ENCODE peak calls at places on chromosomes 1 and 21, in six cellular contexts. X is left lung; I is adrenal gland; M is IMR-90; K is uterus; W is effector memory CD4-positive, alpha-beta T cell. J is an unnamed sample. For H3K9me3 and H3K4me1, the result is how much of the 10 kb centered on the place peaks cover.

GRCh38 chr1:47630346-47630745 is 192.5 kb downstream of the FOXD2 start:
- DNase-seq in X (no peak), K (no peak), I (no peak), M (no peak), W (no peak), J (no peak)

GRCh38 chr1:186838380-186839076 is 9.8 kb downstream of the PLA2G4A start:
- DNase-seq in W (no peak), I (no peak), K (no peak), M (no peak), X (no peak), J (no peak)

GRCh38 chr21:25936776-25937175 is 202.0 kb downstream of the GABPA start:
- DNase-seq in I (no peak), X (no peak), M (peak), W (no peak), K (no peak), J (no peak)

GRCh38 chr1:201632364-201632952 is 93.5 kb downstream of the NAV1 start:
- DNase-seq in M (no peak), W (no peak), I (no peak), K (no peak), X (no peak), J (no peak)

GRCh38 chr1:229452956-229453801 is 19.3 kb upstream of the ACTA1 start:
- DNase-seq in I (no peak), K (no peak), W (no peak), M (peak), X (no peak), J (no peak)

GRCh38 chr1:110106013-110106941 is 6.0 kb upstream of the UBL4B start:
- DNase-seq in M (peak), X (peak), I (peak), K (peak), W (no peak), J (peak)

GRCh38 chr1:212283741-212284140 is 1.5 kb upstream of the PPP2R5A start:
- DNase-seq in M (no peak), W (no peak), I (no peak), K (no peak), X (no peak), J (no peak)

GRCh38 chr1:228842094-228842775 is 107.0 kb downstream of the RHOU start:
- DNase-seq in K (peak), M (peak), X (no peak), W (no peak), I (peak), J (peak)

GRCh38 chr1:57033222-57034019 is 67.6 kb upstream of the C8B start:
- DNase-seq in M (no peak), I (no peak), W (no peak), K (no peak), X (no peak), J (no peak)

GRCh38 chr1:111729271-111729921 is 9.8 kb downstream of the INKA2 start:
- DNase-seq in W (no peak), K (no peak), I (no peak), M (no peak), X (no peak), J (no peak)

GRCh38 chr1:150362721-150363425 is 1.1 kb upstream of the RPRD2 start:
- DNase-seq in M (no peak), K (peak), I (no peak), X (no peak), W (no peak), J (no peak)

GRCh38 chr1:213994888-213995287 is 7.1 kb downstream of the PROX1 start:
- DNase-seq in K (no peak), W (no peak), M (no peak), X (no peak), I (no peak), J (no peak)

GRCh38 chr1:199082778-199083389 is 444.0 kb downstream of the PTPRC start:
- DNase-seq in I (no peak), X (no peak), K (no peak), W (no peak), M (no peak), J (no peak)

GRCh38 chr1:9253706-9254105 is 19.1 kb downstream of the H6PD start:
- DNase-seq in K (no peak), I (no peak), W (no peak), M (peak), X (no peak), J (no peak)

GRCh38 chr1:17046043-17046657 is 7.7 kb downstream of the SDHB start:
- DNase-seq in K (no peak), M (peak), I (no peak), W (no peak), X (no peak), J (no peak)

GRCh38 chr1:41622402-41622801 is 137.9 kb upstream of the EDN2 start:
- DNase-seq in X (no peak), I (peak), W (no peak), K (no peak), M (peak), J (no peak)

GRCh38 chr1:179376223-179376622 is 10.5 kb downstream of the AXDND1 start:
- DNase-seq in I (no peak), M (no peak), K (no peak), W (no peak), X (no peak), J (no peak)

GRCh38 chr1:240000634-240001033 is 91.0 kb upstream of the FMN2 start:
- DNase-seq in I (no peak), W (no peak), M (peak), X (no peak), K (no peak), J (no peak)

GRCh38 chr1:232594018-232594502 is 35.9 kb downstream of the SIPA1L2 start:
- DNase-seq in M (peak), X (no peak), I (no peak), K (no peak), W (no peak), J (no peak)

GRCh38 chr1:32159189-32159588 is 20.3 kb upstream of the TXLNA start:
- DNase-seq in X (no peak), K (no peak), I (no peak), M (no peak), W (no peak), J (no peak)

GRCh38 chr1:69082312-69082711 is 485.4 kb upstream of the LRRC7 start:
- DNase-seq in K (no peak), W (no peak), I (no peak), X (no peak), M (no peak), J (no peak)

GRCh38 chr1:167562697-167563096 is 9.1 kb upstream of the CREG1 start:
- DNase-seq in W (no peak), X (no peak), K (no peak), I (no peak), M (peak), J (no peak)

GRCh38 chr21:16117851-16118592 is 388.2 kb downstream of the USP25 start:
- DNase-seq in K (no peak), I (no peak), X (no peak), W (no peak), M (peak), J (no peak)

GRCh38 chr1:118223426-118223825 is 38.4 kb upstream of the SPAG17 start:
- DNase-seq in K (no peak), X (no peak), W (no peak), I (no peak), M (no peak), J (no peak)

GRCh38 chr1:84689514-84690396 is 506 bp downstream of the SSX2IP start:
- DNase-seq in W (no peak), M (peak), X (peak), K (peak), I (no peak), J (peak)

GRCh38 chr1:231918239-231919015 is 291.8 kb downstream of the DISC1 start:
- DNase-seq in K (no peak), I (no peak), M (peak), X (no peak), W (no peak), J (peak)

GRCh38 chr1:100322436-100323211 is 29.7 kb upstream of the CDC14A start:
- DNase-seq in K (no peak), M (peak), I (no peak), X (no peak), W (no peak), J (no peak)

GRCh38 chr1:39642796-39643195 is 3.4 kb upstream of the HEYL start:
- DNase-seq in K (peak), I (no peak), M (peak), X (no peak), W (no peak), J (no peak)

GRCh38 chr21:26061437-26061836 is 109.1 kb downstream of the APP start:
- DNase-seq in K (no peak), M (peak), X (no peak), I (no peak), W (no peak), J (no peak)

GRCh38 chr1:182340233-182341058 is 51.1 kb downstream of the GLUL start:
- DNase-seq in K (peak), X (no peak), W (no peak), I (no peak), M (no peak), J (no peak)

GRCh38 chr1:59101518-59101917 is 195.4 kb upstream of the FGGY start:
- DNase-seq in W (no peak), K (no peak), X (no peak), I (no peak), M (no peak), J (no peak)

GRCh38 chr1:200737647-200738296 is 921 bp upstream of the CAMSAP2 start:
- DNase-seq in K (no peak), W (no peak), X (no peak), I (no peak), M (no peak), J (no peak)

GRCh38 chr1:89873757-89874156 is 52.9 kb downstream of the LRRC8D start:
- DNase-seq in K (no peak), X (no peak), W (no peak), M (peak), I (no peak), J (no peak)

GRCh38 chr1:51344276-51344601 is 13.9 kb upstream of the TTC39A start:
- DNase-seq in X (no peak), K (no peak), M (no peak), I (no peak), W (no peak), J (no peak)

GRCh38 chr1:86082183-86082582 is 74.4 kb downstream of the COL24A1 start:
- DNase-seq in W (no peak), K (no peak), I (no peak), M (no peak), X (no peak), J (no peak)

GRCh38 chr1:240888039-240888786 is 276.3 kb upstream of the GREM2 start:
- DNase-seq in W (no peak), X (no peak), K (no peak), M (no peak), I (peak), J (no peak)

GRCh38 chr21:42063578-42064521 is 7.3 kb upstream of the UMODL1 start:
- DNase-seq in M (no peak), X (peak), K (no peak), I (no peak), W (peak), J (no peak)

GRCh38 chr1:152776361-152776760 is 1.4 kb downstream of the LCE1F start:
- DNase-seq in X (no peak), M (no peak), K (no peak), I (no peak), W (no peak), J (no peak)

GRCh38 chr1:152768847-152769533 is 6.0 kb upstream of the LCE1F start:
- DNase-seq in I (no peak), M (no peak), K (no peak), X (no peak), W (no peak), J (no peak)

GRCh38 chr1:152777510-152778137 is 2.7 kb downstream of the LCE1F start:
- DNase-seq in M (no peak), K (no peak), X (no peak), I (no peak), W (no peak), J (no peak)

GRCh38 chr1:152770411-152770810 is 4.5 kb upstream of the LCE1F start:
- DNase-seq in W (no peak), K (no peak), I (no peak), X (no peak), M (no peak), J (no peak)

DNA sequence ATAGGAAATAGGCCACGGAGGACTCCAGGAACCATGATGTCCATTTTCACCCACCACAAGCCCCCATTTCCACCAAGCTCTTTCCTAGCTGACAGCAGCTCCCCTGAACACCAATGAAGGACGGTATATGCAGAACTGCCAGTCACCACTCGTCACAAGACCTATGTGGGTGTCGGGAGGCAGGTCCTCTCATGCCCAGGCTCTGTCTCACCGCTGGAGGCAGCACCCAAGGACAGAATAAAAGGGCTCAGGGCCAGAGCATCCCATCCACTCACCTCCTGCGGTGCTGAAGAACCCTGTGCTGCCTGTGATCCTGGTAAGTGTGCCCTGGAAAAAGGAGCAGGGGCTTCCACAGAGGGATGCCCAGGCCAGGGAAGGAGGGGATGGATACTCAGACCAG is at the start of gene LCE1F:
- DNase-seq in K (no peak), X (no peak), I (no peak), W (no peak), M (no peak), J (no peak)
- H3K9me3 ChIP-seq in K (under half), X (under half), I (under half), W (under half), M (under half), J (under half)

GRCh38 chr1:8027748-8028631 is 1.9 kb upstream of the ERRFI1 start:
- DNase-seq in W (no peak), K (no peak), X (no peak), I (no peak), M (peak), J (peak)
- H3K4me3 ChIP-seq in W (no peak), K (no peak), X (no peak), I (no peak), M (peak), J (no peak)

GRCh38 chr1:22056043-22056442 is 3.5 kb downstream of the CDC42 start:
- DNase-seq in W (no peak), X (no peak), M (peak), K (no peak), I (no peak), J (no peak)

GRCh38 chr1:22057861-22058260 is 5.4 kb downstream of the CDC42 start:
- DNase-seq in M (no peak), I (no peak), X (no peak), K (no peak), W (no peak), J (no peak)

GRCh38 chr1:22053861-22054770 is 1.6 kb downstream of the CDC42 start:
- DNase-seq in M (peak), X (no peak), I (no peak), K (no peak), W (no peak), J (no peak)

GRCh38 chr1:22055463-22055862 is 3.0 kb downstream of the CDC42 start:
- DNase-seq in W (no peak), K (no peak), M (no peak), I (no peak), X (no peak), J (no peak)

DNA sequence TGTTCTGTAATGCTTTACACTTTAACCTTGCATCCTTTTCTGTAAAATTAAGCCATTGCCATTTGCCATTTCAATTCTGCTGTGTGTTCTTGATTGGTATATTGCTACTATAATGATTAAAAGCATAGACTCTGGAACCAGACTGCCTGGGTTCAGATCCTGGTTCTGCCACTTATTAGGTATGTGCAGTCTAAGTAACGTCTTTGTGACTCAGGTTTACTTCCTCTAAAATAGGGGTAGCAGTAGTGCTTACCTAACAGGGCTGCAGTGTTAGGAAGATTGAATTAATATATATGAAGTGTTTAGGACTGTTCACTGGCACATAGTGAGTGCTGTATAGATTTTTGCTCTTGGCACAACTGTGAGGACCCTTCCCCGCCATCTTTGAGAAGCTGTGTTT is 4.4 kb downstream of the CDC42 start:
- DNase-seq in K (no peak), W (no peak), M (no peak), X (no peak), I (no peak), J (no peak)
- H3K4me1 ChIP-seq in K (half or more), W (under half), M (under half), X (half or more), I (under half), J (under half)

DNA sequence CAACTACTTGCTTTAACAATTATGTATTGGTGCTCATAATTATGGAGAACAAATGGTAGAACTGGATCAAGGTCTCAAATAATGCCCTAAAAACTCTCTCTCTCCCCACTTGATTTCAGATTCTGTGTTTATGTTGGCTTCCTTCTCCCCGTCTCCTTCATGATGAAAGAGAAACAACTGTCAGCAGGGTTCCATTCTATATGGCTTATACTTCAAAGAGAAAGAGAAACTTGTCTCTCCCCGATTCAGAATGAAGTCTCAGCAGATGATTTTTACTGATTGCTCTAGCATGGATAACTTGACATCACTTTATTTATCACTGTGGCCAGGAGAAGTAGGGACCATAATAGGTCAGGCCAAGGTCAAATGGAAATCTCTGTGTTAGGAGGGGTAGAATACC is 575.6 kb downstream of the AGBL4 start:
- DNase-seq in I (no peak), K (no peak), X (no peak), W (no peak), M (no peak), J (no peak)
- H3K9me3 ChIP-seq in I (under half), K (under half), X (under half), W (under half), M (under half), J (under half)

GRCh38 chr1:204089044-204089751 is 16.3 kb downstream of the SOX13 start:
- DNase-seq in I (no peak), W (no peak), M (no peak), X (no peak), K (peak), J (no peak)
- H3K4me3 ChIP-seq in I (no peak), W (no peak), M (no peak), X (no peak), K (peak), J (no peak)

GRCh38 chr1:208445710-208446702 is 201.8 kb upstream of the PLXNA2 start:
- DNase-seq in I (no peak), K (no peak), W (no peak), X (no peak), M (no peak), J (no peak)

GRCh38 chr1:208448425-208448824 is 204.2 kb upstream of the PLXNA2 start:
- DNase-seq in X (no peak), W (no peak), I (no peak), M (no peak), K (no peak), J (no peak)

GRCh38 chr1:208455821-208456220 is 211.6 kb upstream of the PLXNA2 start:
- DNase-seq in W (no peak), M (no peak), I (no peak), K (no peak), X (no peak), J (no peak)

GRCh38 chr1:208449951-208450350 is 205.8 kb upstream of the PLXNA2 start:
- DNase-seq in X (no peak), I (no peak), K (no peak), M (no peak), W (no peak), J (no peak)

DNA sequence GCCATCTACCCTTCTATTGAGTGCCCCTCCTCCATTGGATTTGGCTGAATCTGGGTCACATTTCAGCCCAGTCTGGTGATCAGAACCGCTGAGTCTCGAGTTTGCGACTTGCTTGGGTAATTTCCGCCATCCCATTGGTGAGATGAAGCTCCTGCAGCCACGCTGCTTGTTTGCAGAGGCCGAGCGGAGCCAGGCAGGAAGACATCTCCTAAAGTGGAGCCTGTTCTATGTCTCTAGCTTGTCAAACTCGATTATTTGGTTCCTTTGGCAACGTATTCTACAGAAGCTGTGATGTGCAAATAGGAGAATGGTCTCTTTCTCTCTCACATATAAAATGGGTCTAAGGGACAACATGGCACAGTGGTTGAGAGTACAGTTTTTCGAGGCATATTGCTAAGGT is 206.8 kb upstream of the PLXNA2 start:
- DNase-seq in X (no peak), K (no peak), W (no peak), M (no peak), I (no peak), J (no peak)
- H3K4me1 ChIP-seq in X (under half), K (under half), W (under half), M (under half), I (under half), J (under half)

GRCh38 chr1:2834741-2835564 is 33.5 kb upstream of the TTC34 start:
- DNase-seq in I (no peak), W (no peak), K (no peak), X (no peak), M (no peak), J (no peak)

GRCh38 chr1:2835650-2836159 is 34.2 kb upstream of the TTC34 start:
- DNase-seq in I (no peak), X (no peak), K (no peak), W (no peak), M (no peak), J (no peak)

GRCh38 chr1:2837823-2838222 is 36.3 kb upstream of the TTC34 start:
- DNase-seq in M (no peak), W (no peak), I (no peak), X (no peak), K (no peak), J (no peak)

GRCh38 chr1:2837316-2837715 is 35.8 kb upstream of the TTC34 start:
- DNase-seq in I (no peak), M (no peak), X (no peak), W (no peak), K (no peak), J (no peak)

GRCh38 chr1:2836333-2836970 is 35.0 kb upstream of the TTC34 start:
- DNase-seq in M (no peak), I (no peak), X (no peak), K (no peak), W (no peak), J (no peak)
- H3K9me3 ChIP-seq in M (half or more), I (under half), X (under half), K (under half), W (under half), J (under half)